ENCODE peak calls at places on chromosomes 5 and 9, in six cellular contexts. One of them, this sample, is unnamed.

GRCh38 chr9:125260564-125260963 is 1.1 kb upstream of the GAPVD1 start:
- DNase-seq in GM12878: no peak
- DNase-seq in HepG2: peak
- DNase-seq in H1: no peak
- DNase-seq in K562: no peak
- DNase-seq in WTC11: no peak
- DNase-seq in this sample: no peak

GRCh38 chr9:109117856-109118801 is 1.6 kb downstream of the TMEM245 start:
- DNase-seq in H1: no peak
- DNase-seq in K562: peak
- DNase-seq in HepG2: peak
- DNase-seq in GM12878: no peak
- DNase-seq in WTC11: no peak
- DNase-seq in this sample: peak

GRCh38 chr9:6899274-6899673 is 141.5 kb downstream of the KDM4C start:
- DNase-seq in H1: no peak
- DNase-seq in WTC11: no peak
- DNase-seq in HepG2: peak
- DNase-seq in GM12878: no peak
- DNase-seq in K562: no peak
- DNase-seq in this sample: no peak

GRCh38 chr5:41793156-41793770 is 77.0 kb downstream of the OXCT1 start:
- DNase-seq in HepG2: no peak
- DNase-seq in H1: no peak
- DNase-seq in GM12878: no peak
- DNase-seq in WTC11: no peak
- DNase-seq in K562: no peak
- DNase-seq in this sample: no peak

GRCh38 chr9:77649109-77649812 is 1.1 kb upstream of the GNA14 start:
- DNase-seq in K562: no peak
- DNase-seq in HepG2: peak
- DNase-seq in WTC11: no peak
- DNase-seq in H1: no peak
- DNase-seq in GM12878: no peak
- DNase-seq in this sample: peak

GRCh38 chr9:112654282-112654681 is 63.6 kb downstream of the INIP start:
- DNase-seq in WTC11: no peak
- DNase-seq in HepG2: no peak
- DNase-seq in K562: no peak
- DNase-seq in GM12878: no peak
- DNase-seq in H1: no peak
- DNase-seq in this sample: peak

GRCh38 chr9:87277346-87277745 is 220.3 kb upstream of the DAPK1 start:
- DNase-seq in K562: no peak
- DNase-seq in H1: no peak
- DNase-seq in HepG2: no peak
- DNase-seq in GM12878: no peak
- DNase-seq in WTC11: no peak
- DNase-seq in this sample: no peak

GRCh38 chr9:114805670-114806551 is at the start of gene TNFSF15:
- DNase-seq in H1: peak
- DNase-seq in GM12878: peak
- DNase-seq in HepG2: peak
- DNase-seq in WTC11: peak
- DNase-seq in K562: no peak
- DNase-seq in this sample: peak

GRCh38 chr5:98755406-98755805 is 18.1 kb upstream of the RGMB start:
- DNase-seq in GM12878: no peak
- DNase-seq in K562: no peak
- DNase-seq in WTC11: no peak
- DNase-seq in H1: no peak
- DNase-seq in HepG2: no peak
- DNase-seq in this sample: no peak

GRCh38 chr9:120110520-120110919 is 469.4 kb downstream of the CDK5RAP2 start:
- DNase-seq in H1: no peak
- DNase-seq in K562: no peak
- DNase-seq in HepG2: no peak
- DNase-seq in WTC11: no peak
- DNase-seq in GM12878: no peak
- DNase-seq in this sample: no peak

GRCh38 chr9:120107138-120107537 is 472.8 kb downstream of the CDK5RAP2 start:
- DNase-seq in H1: no peak
- DNase-seq in GM12878: no peak
- DNase-seq in HepG2: no peak
- DNase-seq in WTC11: no peak
- DNase-seq in K562: no peak
- DNase-seq in this sample: no peak

GRCh38 chr9:120104771-120105170 is 475.2 kb downstream of the CDK5RAP2 start:
- DNase-seq in GM12878: no peak
- DNase-seq in WTC11: no peak
- DNase-seq in K562: no peak
- DNase-seq in H1: no peak
- DNase-seq in HepG2: no peak
- DNase-seq in this sample: no peak

GRCh38 chr9:120109242-120109641 is 470.7 kb downstream of the CDK5RAP2 start:
- DNase-seq in GM12878: no peak
- DNase-seq in H1: peak
- DNase-seq in WTC11: peak
- DNase-seq in K562: no peak
- DNase-seq in HepG2: peak
- DNase-seq in this sample: peak
- TF ChIP-seq CREB1 in GM12878: no peak
- TF ChIP-seq CREB1 in H1: no peak
- TF ChIP-seq CREB1 in WTC11: no peak
- TF ChIP-seq CREB1 in K562: no peak
- TF ChIP-seq CREB1 in HepG2: no peak
- TF ChIP-seq CREB1 in this sample: no peak

GRCh38 chr5:65778126-65778525 is 56.1 kb downstream of the NLN start:
- DNase-seq in H1: no peak
- DNase-seq in WTC11: no peak
- DNase-seq in HepG2: no peak
- DNase-seq in GM12878: no peak
- DNase-seq in K562: no peak
- DNase-seq in this sample: no peak

GRCh38 chr5:65776707-65777141 is 54.7 kb downstream of the NLN start:
- DNase-seq in H1: no peak
- DNase-seq in GM12878: no peak
- DNase-seq in WTC11: no peak
- DNase-seq in HepG2: no peak
- DNase-seq in K562: no peak
- DNase-seq in this sample: no peak

GRCh38 chr5:65771266-65771665 is 49.3 kb downstream of the NLN start:
- DNase-seq in GM12878: no peak
- DNase-seq in HepG2: no peak
- DNase-seq in WTC11: no peak
- DNase-seq in K562: no peak
- DNase-seq in H1: no peak
- DNase-seq in this sample: no peak

GRCh38 chr5:65775476-65775875 is 53.5 kb downstream of the NLN start:
- DNase-seq in K562: no peak
- DNase-seq in HepG2: no peak
- DNase-seq in WTC11: no peak
- DNase-seq in GM12878: no peak
- DNase-seq in H1: no peak
- DNase-seq in this sample: no peak

DNA sequence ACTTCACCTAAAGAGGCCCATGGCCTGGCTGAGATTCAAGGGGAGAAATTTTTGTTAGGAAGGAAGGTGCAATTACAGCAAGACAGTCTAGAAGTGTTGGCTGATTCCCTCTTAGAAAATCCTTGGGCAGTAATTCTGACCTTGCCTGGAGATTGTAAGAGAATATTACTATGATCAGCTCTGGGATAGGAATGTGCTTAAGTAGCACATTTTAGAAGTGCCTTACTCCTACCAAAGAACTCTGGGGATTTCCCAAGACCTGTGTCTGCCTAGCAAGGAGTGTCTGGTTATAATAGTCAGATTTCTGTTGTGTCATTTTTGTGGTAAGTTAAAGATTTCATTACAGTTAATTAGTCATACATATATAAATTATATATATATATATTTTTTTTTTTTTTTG is 52.3 kb downstream of the NLN start:
- DNase-seq in H1: no peak
- DNase-seq in GM12878: no peak
- DNase-seq in WTC11: no peak
- DNase-seq in HepG2: no peak
- DNase-seq in K562: no peak
- DNase-seq in this sample: no peak
- TF ChIP-seq CREB1 in H1: no peak
- TF ChIP-seq CREB1 in GM12878: no peak
- TF ChIP-seq CREB1 in WTC11: no peak
- TF ChIP-seq CREB1 in HepG2: no peak
- TF ChIP-seq CREB1 in K562: no peak
- TF ChIP-seq CREB1 in this sample: no peak

DNA sequence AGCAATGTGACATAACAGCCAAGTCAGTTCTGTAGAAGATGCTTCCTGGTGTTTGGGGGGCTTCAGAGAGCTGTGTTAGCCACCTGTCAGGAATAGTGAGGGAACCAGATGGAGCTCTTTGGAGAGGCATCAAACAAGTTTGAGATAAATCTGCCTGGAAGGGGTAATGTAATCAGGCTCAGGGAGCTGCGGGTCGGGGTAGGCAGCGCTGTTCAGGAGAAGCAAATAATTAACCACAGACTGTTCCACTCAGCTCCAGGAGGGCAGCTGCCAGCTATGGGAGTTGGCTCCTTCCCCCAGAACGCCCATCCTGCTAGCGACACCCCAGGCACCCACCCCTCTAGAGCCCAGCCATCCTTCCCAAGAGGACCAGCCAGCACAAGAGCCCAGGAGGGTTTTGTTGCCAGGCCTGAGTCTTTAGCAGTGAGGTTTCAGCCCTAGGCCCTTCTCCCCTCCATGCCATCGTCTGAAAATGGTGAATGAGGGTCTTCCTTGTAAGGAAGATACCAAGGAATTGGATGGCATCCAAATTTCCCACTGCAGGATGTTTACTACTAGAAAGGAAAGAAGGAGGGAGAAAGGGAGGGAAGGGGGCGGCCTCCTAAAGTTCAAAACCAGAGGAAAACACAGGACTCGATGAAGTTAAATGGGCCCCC is 41.3 kb downstream of the C5orf15 start:
- DNase-seq in HepG2: no peak
- DNase-seq in WTC11: no peak
- DNase-seq in K562: no peak
- DNase-seq in H1: no peak
- DNase-seq in GM12878: no peak
- DNase-seq in this sample: no peak
- TF ChIP-seq CREB1 in HepG2: no peak
- TF ChIP-seq CREB1 in WTC11: no peak
- TF ChIP-seq CREB1 in K562: no peak
- TF ChIP-seq CREB1 in H1: no peak
- TF ChIP-seq CREB1 in GM12878: no peak
- TF ChIP-seq CREB1 in this sample: no peak

DNA sequence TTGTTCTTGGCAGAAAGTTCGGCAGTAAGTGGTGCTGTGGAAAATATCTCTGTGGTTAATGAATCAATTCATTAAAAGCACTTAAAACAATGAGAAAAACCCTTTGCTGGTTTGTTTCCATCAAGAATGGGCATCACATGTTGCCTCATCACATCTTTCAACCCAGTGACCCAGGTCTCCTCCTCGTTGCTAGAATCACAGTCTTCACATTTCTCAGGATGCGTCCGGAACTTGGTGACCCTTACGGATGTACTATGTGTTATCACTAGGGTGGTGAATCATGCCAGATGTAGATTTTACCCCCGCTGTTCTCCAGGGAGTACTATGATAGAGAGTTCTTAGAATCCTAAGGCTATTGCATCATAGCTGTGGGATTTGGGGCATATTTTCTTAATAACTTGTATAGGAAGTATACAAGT is 217.9 kb upstream of the KLF4 start:
- DNase-seq in H1: no peak
- DNase-seq in HepG2: no peak
- DNase-seq in K562: peak
- DNase-seq in GM12878: no peak
- DNase-seq in WTC11: no peak
- DNase-seq in this sample: no peak
- TF ChIP-seq CREB1 in H1: no peak
- TF ChIP-seq CREB1 in HepG2: no peak
- TF ChIP-seq CREB1 in K562: no peak
- TF ChIP-seq CREB1 in GM12878: no peak
- TF ChIP-seq CREB1 in WTC11: no peak
- TF ChIP-seq CREB1 in this sample: no peak

DNA sequence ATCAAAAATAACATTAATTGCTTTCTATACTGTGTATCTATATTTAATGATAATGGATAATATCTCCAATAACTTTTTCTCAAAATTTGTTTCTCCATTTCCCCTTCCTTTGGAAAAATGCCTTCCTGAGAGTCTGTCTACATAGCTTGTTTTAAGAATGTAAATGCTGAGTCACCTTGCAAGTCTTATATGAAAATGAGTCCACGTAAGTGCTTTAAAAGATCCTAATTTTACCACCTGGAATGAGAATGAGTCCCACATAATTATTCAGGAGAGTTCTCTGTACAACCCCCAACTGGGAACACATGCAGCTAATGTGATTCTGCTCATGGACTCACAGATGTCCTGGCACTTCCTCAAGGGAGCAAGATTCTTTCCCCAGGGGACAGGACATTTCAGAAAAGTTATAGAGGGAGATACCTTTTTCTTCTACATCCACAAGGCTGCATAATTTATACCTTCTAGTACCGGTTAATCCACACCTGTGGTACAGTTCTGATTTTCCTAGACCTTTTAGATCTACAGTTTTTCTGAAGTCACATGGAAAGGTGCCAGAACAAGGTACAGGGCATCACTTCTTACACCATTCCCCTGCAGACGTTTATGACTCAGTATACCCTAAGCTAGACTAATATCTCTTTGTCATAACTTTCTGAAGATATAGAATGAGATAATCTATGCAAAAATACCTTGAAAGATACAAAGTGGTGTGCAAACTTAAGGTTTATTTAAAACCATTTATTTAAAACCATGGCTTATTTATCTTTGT is 314.1 kb downstream of the CETN3 start:
- DNase-seq in GM12878: no peak
- DNase-seq in WTC11: no peak
- DNase-seq in HepG2: no peak
- DNase-seq in H1: no peak
- DNase-seq in K562: no peak
- DNase-seq in this sample: no peak
- TF ChIP-seq CREB1 in GM12878: no peak
- TF ChIP-seq CREB1 in WTC11: no peak
- TF ChIP-seq CREB1 in HepG2: no peak
- TF ChIP-seq CREB1 in H1: no peak
- TF ChIP-seq CREB1 in K562: no peak
- TF ChIP-seq CREB1 in this sample: no peak

GRCh38 chr5:177595991-177596774 is 3.7 kb upstream of the B4GALT7 start:
- DNase-seq in H1: no peak
- DNase-seq in HepG2: no peak
- DNase-seq in K562: no peak
- DNase-seq in GM12878: no peak
- DNase-seq in WTC11: no peak
- DNase-seq in this sample: no peak

GRCh38 chr5:177596775-177597238 is 3.1 kb upstream of the B4GALT7 start:
- DNase-seq in WTC11: no peak
- DNase-seq in GM12878: no peak
- DNase-seq in K562: no peak
- DNase-seq in H1: no peak
- DNase-seq in HepG2: no peak
- DNase-seq in this sample: no peak

GRCh38 chr5:177601126-177601525 is 1.2 kb downstream of the B4GALT7 start:
- DNase-seq in H1: no peak
- DNase-seq in HepG2: no peak
- DNase-seq in WTC11: no peak
- DNase-seq in GM12878: no peak
- DNase-seq in K562: no peak
- DNase-seq in this sample: no peak

GRCh38 chr5:177600458-177601018 is 606 bp downstream of the B4GALT7 start:
- DNase-seq in WTC11: no peak
- DNase-seq in H1: no peak
- DNase-seq in GM12878: no peak
- DNase-seq in HepG2: no peak
- DNase-seq in K562: no peak
- DNase-seq in this sample: no peak

GRCh38 chr5:177598477-177598876 is 1.5 kb upstream of the B4GALT7 start:
- DNase-seq in WTC11: no peak
- DNase-seq in HepG2: no peak
- DNase-seq in GM12878: no peak
- DNase-seq in K562: no peak
- DNase-seq in H1: no peak
- DNase-seq in this sample: no peak
- TF ChIP-seq CREB1 in WTC11: no peak
- TF ChIP-seq CREB1 in HepG2: no peak
- TF ChIP-seq CREB1 in GM12878: no peak
- TF ChIP-seq CREB1 in K562: no peak
- TF ChIP-seq CREB1 in H1: no peak
- TF ChIP-seq CREB1 in this sample: no peak

This sample was measured in GM23338.